ENCODE peak calls at places on chromosomes 7 and 10, in ten cellular contexts. J, A, Q, O, X, M, C, B, L and Y are unnamed samples.

GRCh38 chr7:139630643-139631519 is 107.4 kb downstream of the CLEC2L start:
- DNase-seq in J (no peak), A (no peak), Q (peak; percentile 41), O (no peak), X (no peak), M (no peak), C (no peak), B (no peak), L (no peak), Y (no peak)

GRCh38 chr10:63375458-63375857 is 90.3 kb downstream of the JMJD1C start:
- DNase-seq in J (no peak), A (no peak), Q (no peak), O (no peak), X (no peak), M (no peak), C (no peak), B (no peak), L (no peak), Y (no peak)

GRCh38 chr7:157433628-157434027 is 96.8 kb downstream of the DNAJB6 start:
- DNase-seq in J (no peak), A (no peak), Q (no peak), O (no peak), X (no peak), M (no peak), C (no peak), B (no peak), L (no peak), Y (no peak)

GRCh38 chr10:34319197-34319846 is 495.8 kb downstream of the PARD3 start:
- DNase-seq in J (no peak), A (no peak), Q (no peak), O (no peak), X (no peak), M (peak; percentile 76), C (no peak), B (peak; percentile 88), L (no peak), Y (no peak)

GRCh38 chr7:130141161-130141857 is 63.9 kb downstream of the TMEM209 start:
- DNase-seq in J (peak; percentile 68), A (peak; percentile 31), Q (peak; percentile 55), O (no peak), X (peak; percentile 64), M (no peak), C (no peak), B (peak; percentile 67), L (peak; percentile 44), Y (peak; percentile 83)

GRCh38 chr7:22559829-22560489 is 60.0 kb upstream of the STEAP1B start:
- DNase-seq in J (peak; percentile 74), A (peak; percentile 44), Q (peak; percentile 66), O (peak; percentile 84), X (peak; percentile 74), M (peak; percentile 86), C (peak; percentile 45), B (peak; percentile 86), L (peak; percentile 78), Y (peak; percentile 48)

GRCh38 chr10:88450201-88450600 is 132.9 kb downstream of the RNLS start:
- DNase-seq in J (no peak), A (no peak), Q (no peak), O (no peak), X (no peak), M (no peak), C (no peak), B (no peak), L (no peak), Y (no peak)

GRCh38 chr7:46713868-46714596 is 793.0 kb upstream of the IGFBP3 start:
- DNase-seq in J (peak; percentile 64), A (no peak), Q (no peak), O (no peak), X (no peak), M (no peak), C (no peak), B (no peak), L (no peak), Y (no peak)

GRCh38 chr10:82310839-82311238 is 435.8 kb downstream of the NRG3 start:
- DNase-seq in J (no peak), A (no peak), Q (no peak), O (no peak), X (no peak), M (no peak), C (no peak), B (no peak), L (no peak), Y (no peak)

GRCh38 chr7:109351493-109351892 is 781.8 kb downstream of the DNAJB9 start:
- DNase-seq in J (no peak), A (no peak), Q (no peak), O (no peak), X (no peak), M (no peak), C (no peak), B (no peak), L (no peak), Y (no peak)

GRCh38 chr7:134435161-134435920 is 23.6 kb downstream of the AKR1B1 start:
- DNase-seq in J (peak; percentile 56), A (no peak), Q (no peak), O (no peak), X (no peak), M (peak; percentile 37), C (no peak), B (peak; percentile 84), L (no peak), Y (no peak)

GRCh38 chr7:85750454-85750949 is 563.6 kb upstream of the SEMA3D start:
- DNase-seq in J (peak; percentile 48), A (peak; percentile 9), Q (no peak), O (peak; percentile 25), X (no peak), M (peak; percentile 35), C (no peak), B (peak; percentile 32), L (no peak), Y (no peak)

GRCh38 chr10:33350041-33350440 is 15.6 kb upstream of the NRP1 start:
- DNase-seq in J (no peak), A (no peak), Q (no peak), O (no peak), X (no peak), M (no peak), C (no peak), B (no peak), L (no peak), Y (no peak)

GRCh38 chr10:47419421-47419820 is 35.3 kb upstream of the ZNF488 start:
- DNase-seq in J (no peak), A (no peak), Q (no peak), O (no peak), X (no peak), M (no peak), C (no peak), B (no peak), L (no peak), Y (no peak)

GRCh38 chr10:17256026-17256425 is 28.0 kb downstream of the VIM start:
- DNase-seq in J (no peak), A (no peak), Q (no peak), O (no peak), X (no peak), M (no peak), C (no peak), B (no peak), L (no peak), Y (no peak)

GRCh38 chr10:72007246-72007892 is 43.2 kb downstream of the CHST3 start:
- DNase-seq in J (peak; percentile 77), A (no peak), Q (no peak), O (no peak), X (no peak), M (no peak), C (no peak), B (no peak), L (no peak), Y (no peak)

GRCh38 chr10:119395287-119396007 is 147.1 kb downstream of the RGS10 start:
- DNase-seq in J (peak; percentile 60), A (no peak), Q (no peak), O (no peak), X (no peak), M (no peak), C (no peak), B (peak; percentile 13), L (no peak), Y (no peak)

GRCh38 chr10:112738586-112739218 is 211.3 kb upstream of the TCF7L2 start:
- DNase-seq in J (no peak), A (no peak), Q (no peak), O (no peak), X (no peak), M (no peak), C (no peak), B (no peak), L (no peak), Y (no peak)

GRCh38 chr7:216360-217300 is 24.3 kb downstream of the FAM20C start:
- DNase-seq in J (no peak), A (no peak), Q (no peak), O (no peak), X (no peak), M (no peak), C (no peak), B (no peak), L (no peak), Y (no peak)

GRCh38 chr10:130812381-130813148 is 499.0 kb downstream of the TCERG1L start:
- DNase-seq in J (no peak), A (no peak), Q (no peak), O (no peak), X (no peak), M (no peak), C (no peak), B (no peak), L (no peak), Y (no peak)

GRCh38 chr7:29567174-29567573 is 3.5 kb downstream of the PRR15 start:
- DNase-seq in J (no peak), A (no peak), Q (no peak), O (no peak), X (no peak), M (no peak), C (no peak), B (no peak), L (no peak), Y (no peak)

GRCh38 chr10:46518028-46518725 is 38.3 kb downstream of the GPRIN2 start:
- DNase-seq in J (peak; percentile 11), A (no peak), Q (peak; percentile 25), O (no peak), X (no peak), M (no peak), C (no peak), B (no peak), L (no peak), Y (no peak)

GRCh38 chr7:135966341-135967043 is 10.7 kb downstream of the MTPN start:
- DNase-seq in J (no peak), A (no peak), Q (no peak), O (peak; percentile 77), X (no peak), M (no peak), C (no peak), B (no peak), L (no peak), Y (no peak)

GRCh38 chr10:28302012-28302667 is 724 bp downstream of the MPP7 start:
- DNase-seq in J (no peak), A (no peak), Q (no peak), O (no peak), X (no peak), M (no peak), C (no peak), B (no peak), L (no peak), Y (peak; percentile 39)

GRCh38 chr7:1042161-1042833 is 2.0 kb upstream of the GPR146 start:
- DNase-seq in J (no peak), A (no peak), Q (no peak), O (no peak), X (no peak), M (no peak), C (peak; percentile 65), B (no peak), L (no peak), Y (no peak)

GRCh38 chr7:74183653-74184450 is 9.7 kb downstream of the EIF4H start:
- DNase-seq in J (no peak), A (no peak), Q (no peak), O (peak; percentile 48), X (no peak), M (no peak), C (no peak), B (no peak), L (no peak), Y (no peak)

GRCh38 chr7:136133491-136133990 is 156.4 kb upstream of the MTPN start:
- DNase-seq in J (no peak), A (no peak), Q (no peak), O (no peak), X (no peak), M (peak; percentile 9), C (no peak), B (no peak), L (no peak), Y (no peak)

GRCh38 chr10:93334901-93335312 is 147.2 kb downstream of the MYOF start:
- DNase-seq in J (no peak), A (no peak), Q (no peak), O (no peak), X (no peak), M (no peak), C (no peak), B (peak; percentile 78), L (no peak), Y (no peak)